ENCODE peak calls at places on chromosome 15, in six cellular contexts. S is kidney epithelial cell, Q is foreskin fibroblast, W is Caki2, P is NCI-H2029, C is fibroblast of mammary gland. Y is an unnamed sample.

GRCh38 chr15:49083471-49084284 is 37.4 kb upstream of the SECISBP2L start:
- DNase-seq in S (no peak), Q (peak), W (no peak), P (no peak), C (peak), Y (no peak)

GRCh38 chr15:66743703-66744536 is 41.9 kb downstream of the SMAD6 start:
- DNase-seq in S (no peak), Q (peak), W (no peak), P (no peak), C (no peak), Y (no peak)

GRCh38 chr15:92797168-92798052 is 102.7 kb upstream of the CHD2 start:
- DNase-seq in S (no peak), Q (peak), W (peak), P (peak), C (peak), Y (peak)

GRCh38 chr15:74302821-74303359 is 64.6 kb downstream of the CYP11A1 start:
- DNase-seq in S (no peak), Q (no peak), W (peak), P (peak), C (no peak), Y (no peak)

GRCh38 chr15:39165026-39165706 is 415.7 kb upstream of the THBS1 start:
- DNase-seq in S (no peak), Q (no peak), W (no peak), P (no peak), C (peak), Y (no peak)

GRCh38 chr15:40550381-40551037 is 14.3 kb downstream of the CCDC32 start:
- DNase-seq in S (no peak), Q (no peak), W (no peak), P (no peak), C (no peak), Y (no peak)

GRCh38 chr15:56835598-56836275 is 82.7 kb upstream of the TCF12 start:
- DNase-seq in S (no peak), Q (no peak), W (no peak), P (peak), C (peak), Y (no peak)

GRCh38 chr15:71440479-71441071 is 325.3 kb downstream of the THSD4 start:
- DNase-seq in S (no peak), Q (peak), W (peak), P (no peak), C (peak), Y (peak)